ENCODE peak calls at places on chromosomes 16 and 17, in six cellular contexts. One of them, this sample, is unnamed.

GRCh38 chr16:27241658-27242057 is 26.9 kb downstream of the NSMCE1 start:
- DNase-seq in GM12878: no peak
- DNase-seq in HepG2: no peak
- DNase-seq in K562: no peak
- DNase-seq in HCT116: no peak
- DNase-seq in SK-N-SH: no peak
- DNase-seq in this sample: no peak

GRCh38 chr17:79789943-79790804 is 6.7 kb downstream of the CBX8 start:
- DNase-seq in HepG2: no peak
- DNase-seq in SK-N-SH: peak
- DNase-seq in GM12878: no peak
- DNase-seq in K562: peak
- DNase-seq in HCT116: no peak
- DNase-seq in this sample: no peak

GRCh38 chr17:75631353-75631752 is 1.9 kb upstream of the SMIM5 start:
- DNase-seq in SK-N-SH: no peak
- DNase-seq in HepG2: no peak
- DNase-seq in HCT116: no peak
- DNase-seq in GM12878: no peak
- DNase-seq in K562: no peak
- DNase-seq in this sample: no peak

GRCh38 chr17:39716073-39716818 is 14.1 kb downstream of the MIEN1 start:
- DNase-seq in K562: no peak
- DNase-seq in SK-N-SH: no peak
- DNase-seq in HepG2: no peak
- DNase-seq in HCT116: no peak
- DNase-seq in GM12878: no peak
- DNase-seq in this sample: no peak

GRCh38 chr17:71203953-71204352 is 916.9 kb upstream of the SOX9 start:
- DNase-seq in SK-N-SH: no peak
- DNase-seq in GM12878: no peak
- DNase-seq in K562: no peak
- DNase-seq in HepG2: no peak
- DNase-seq in HCT116: no peak
- DNase-seq in this sample: no peak

GRCh38 chr17:2071024-2071385 is 16.1 kb downstream of the HIC1 start:
- DNase-seq in GM12878: no peak
- DNase-seq in K562: no peak
- DNase-seq in HepG2: no peak
- DNase-seq in SK-N-SH: no peak
- DNase-seq in HCT116: no peak
- DNase-seq in this sample: no peak

GRCh38 chr16:27315333-27316037 is 1.7 kb downstream of the IL4R start:
- DNase-seq in HCT116: peak
- DNase-seq in GM12878: no peak
- DNase-seq in K562: peak
- DNase-seq in SK-N-SH: no peak
- DNase-seq in HepG2: peak
- DNase-seq in this sample: no peak

GRCh38 chr16:87678618-87679017 is 76.3 kb downstream of the JPH3 start:
- DNase-seq in HepG2: peak
- DNase-seq in SK-N-SH: no peak
- DNase-seq in GM12878: no peak
- DNase-seq in K562: no peak
- DNase-seq in HCT116: no peak
- DNase-seq in this sample: peak

GRCh38 chr17:20095366-20096080 is 86.4 kb downstream of the SPECC1 start:
- DNase-seq in HepG2: peak
- DNase-seq in K562: peak
- DNase-seq in GM12878: no peak
- DNase-seq in HCT116: peak
- DNase-seq in SK-N-SH: peak
- DNase-seq in this sample: peak

GRCh38 chr17:62725791-62726249 is 82.3 kb downstream of the MARCHF10 start:
- DNase-seq in HepG2: peak
- DNase-seq in HCT116: no peak
- DNase-seq in SK-N-SH: no peak
- DNase-seq in GM12878: no peak
- DNase-seq in K562: no peak
- DNase-seq in this sample: no peak

GRCh38 chr16:53061701-53062159 is 6.9 kb downstream of the CHD9 start:
- DNase-seq in GM12878: peak
- DNase-seq in K562: no peak
- DNase-seq in SK-N-SH: no peak
- DNase-seq in HCT116: no peak
- DNase-seq in HepG2: peak
- DNase-seq in this sample: no peak

GRCh38 chr16:27355610-27356009 is 41.8 kb downstream of the IL4R start:
- DNase-seq in HepG2: peak
- DNase-seq in HCT116: peak
- DNase-seq in K562: peak
- DNase-seq in SK-N-SH: no peak
- DNase-seq in GM12878: no peak
- DNase-seq in this sample: peak

GRCh38 chr16:49092704-49093103 is 188.9 kb downstream of the CBLN1 start:
- DNase-seq in SK-N-SH: no peak
- DNase-seq in HCT116: no peak
- DNase-seq in K562: no peak
- DNase-seq in GM12878: no peak
- DNase-seq in HepG2: no peak
- DNase-seq in this sample: no peak

GRCh38 chr17:3512512-3513171 is 36.8 kb downstream of the ASPA start:
- DNase-seq in SK-N-SH: no peak
- DNase-seq in HepG2: no peak
- DNase-seq in GM12878: no peak
- DNase-seq in HCT116: no peak
- DNase-seq in K562: peak
- DNase-seq in this sample: no peak

GRCh38 chr16:15825750-15826305 is 31.0 kb downstream of the MYH11 start:
- DNase-seq in K562: no peak
- DNase-seq in HepG2: no peak
- DNase-seq in SK-N-SH: no peak
- DNase-seq in HCT116: no peak
- DNase-seq in GM12878: no peak
- DNase-seq in this sample: no peak

GRCh38 chr17:68849673-68850260 is 105.4 kb downstream of the ABCA8 start:
- DNase-seq in K562: no peak
- DNase-seq in HepG2: no peak
- DNase-seq in HCT116: no peak
- DNase-seq in SK-N-SH: no peak
- DNase-seq in GM12878: no peak
- DNase-seq in this sample: no peak

GRCh38 chr16:51553910-51554309 is 402.8 kb upstream of the SALL1 start:
- DNase-seq in HepG2: no peak
- DNase-seq in K562: no peak
- DNase-seq in SK-N-SH: no peak
- DNase-seq in GM12878: no peak
- DNase-seq in HCT116: no peak
- DNase-seq in this sample: no peak

GRCh38 chr16:66824006-66824405 is 6.8 kb downstream of the NAE1 start:
- DNase-seq in SK-N-SH: no peak
- DNase-seq in HepG2: no peak
- DNase-seq in GM12878: no peak
- DNase-seq in HCT116: no peak
- DNase-seq in K562: no peak
- DNase-seq in this sample: no peak

GRCh38 chr17:28999216-28999615 is 6.6 kb downstream of the SEZ6 start:
- DNase-seq in SK-N-SH: no peak
- DNase-seq in HepG2: no peak
- DNase-seq in GM12878: no peak
- DNase-seq in K562: no peak
- DNase-seq in HCT116: no peak
- DNase-seq in this sample: no peak

GRCh38 chr16:52497067-52497816 is 49.7 kb downstream of the TOX3 start:
- DNase-seq in GM12878: no peak
- DNase-seq in HepG2: peak
- DNase-seq in SK-N-SH: peak
- DNase-seq in K562: no peak
- DNase-seq in HCT116: no peak
- DNase-seq in this sample: no peak

GRCh38 chr17:47729486-47729885 is 3.5 kb upstream of the TBX21 start:
- DNase-seq in HepG2: no peak
- DNase-seq in SK-N-SH: no peak
- DNase-seq in K562: no peak
- DNase-seq in HCT116: no peak
- DNase-seq in GM12878: no peak
- DNase-seq in this sample: no peak

DNA sequence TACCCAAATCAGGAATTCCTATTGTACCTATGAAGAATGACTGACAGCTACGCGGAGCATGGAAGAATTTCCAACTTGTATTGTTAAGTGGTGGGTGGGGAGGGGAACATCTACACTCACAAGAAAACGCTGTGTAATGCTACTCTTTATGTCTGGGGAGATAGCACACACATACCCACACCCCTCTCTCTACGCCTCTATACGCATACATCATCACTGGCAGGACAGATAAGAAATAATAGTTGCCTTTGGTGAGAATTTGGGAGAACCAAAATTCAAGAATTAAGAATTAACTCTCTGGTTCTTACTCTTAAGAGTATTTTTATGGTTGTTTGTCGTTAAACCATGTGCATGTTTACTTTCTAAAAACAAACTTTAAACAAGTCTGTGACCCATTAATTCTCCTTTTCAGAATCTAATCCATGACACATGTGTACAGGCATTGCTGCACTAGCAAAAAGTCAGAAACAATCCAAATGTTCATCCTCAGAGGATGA is 33.9 kb downstream of the CREBBP start:
- DNase-seq in K562: peak
- DNase-seq in GM12878: no peak
- DNase-seq in HepG2: no peak
- DNase-seq in HCT116: no peak
- DNase-seq in SK-N-SH: no peak
- DNase-seq in this sample: no peak
- H3K4me3 ChIP-seq in K562: no peak
- H3K4me3 ChIP-seq in GM12878: no peak
- H3K4me3 ChIP-seq in HepG2: no peak
- H3K4me3 ChIP-seq in HCT116: no peak
- H3K4me3 ChIP-seq in SK-N-SH: no peak
- H3K4me3 ChIP-seq in this sample: no peak

DNA sequence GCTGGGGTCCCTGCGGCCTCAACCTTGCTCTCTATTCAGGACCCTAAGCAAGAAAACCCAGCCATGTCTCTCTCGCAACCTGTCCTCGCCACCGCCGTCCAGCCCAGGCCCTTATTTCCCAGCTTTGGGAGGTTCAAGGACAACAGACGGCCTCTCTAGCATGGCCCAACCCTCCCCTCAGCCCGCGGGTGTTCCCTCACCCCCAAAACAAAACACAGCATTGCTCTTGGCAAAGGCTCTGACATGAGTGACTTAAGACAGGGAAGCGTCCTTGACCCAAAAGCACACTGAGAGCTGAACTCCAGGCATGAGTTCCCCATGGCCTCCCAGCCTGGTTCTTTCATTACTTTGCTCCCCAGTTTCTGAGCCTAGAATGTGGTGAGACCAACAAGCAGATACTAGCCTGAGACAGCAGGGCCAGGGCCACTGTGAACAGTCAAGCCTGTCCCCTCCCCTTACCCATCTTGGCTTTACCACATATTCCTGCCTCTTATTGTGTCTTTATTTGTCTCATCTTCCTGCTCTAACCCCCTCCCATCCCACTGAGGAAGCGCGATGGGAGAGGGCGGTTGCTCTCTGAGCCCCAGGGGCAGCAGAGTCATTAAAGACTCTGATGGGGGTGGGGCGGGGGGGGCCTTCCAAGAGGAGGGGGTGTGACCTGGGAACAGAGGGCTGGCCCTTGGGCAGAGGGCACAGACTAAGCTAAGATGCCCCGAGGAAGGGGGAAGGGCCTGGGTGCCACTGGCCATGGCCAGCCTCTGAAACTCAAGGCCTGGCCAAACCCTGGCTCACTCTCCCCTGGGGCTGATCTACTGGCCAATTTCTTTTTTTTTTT is 11.8 kb downstream of the SREBF1 start:
- DNase-seq in K562: peak
- DNase-seq in HepG2: no peak
- DNase-seq in SK-N-SH: no peak
- DNase-seq in HCT116: no peak
- DNase-seq in GM12878: no peak
- DNase-seq in this sample: no peak
- TF ChIP-seq YY1 in K562: no peak
- TF ChIP-seq YY1 in HepG2: no peak
- TF ChIP-seq YY1 in SK-N-SH: no peak
- TF ChIP-seq YY1 in HCT116: no peak
- TF ChIP-seq YY1 in GM12878: no peak
- TF ChIP-seq YY1 in this sample: no peak

GRCh38 chr17:72687941-72688340 is 404.5 kb downstream of the SLC39A11 start:
- DNase-seq in GM12878: no peak
- DNase-seq in K562: no peak
- DNase-seq in HepG2: no peak
- DNase-seq in HCT116: no peak
- DNase-seq in SK-N-SH: no peak
- DNase-seq in this sample: no peak

GRCh38 chr17:72682597-72682996 is 409.9 kb downstream of the SLC39A11 start:
- DNase-seq in HepG2: peak
- DNase-seq in GM12878: no peak
- DNase-seq in HCT116: no peak
- DNase-seq in SK-N-SH: no peak
- DNase-seq in K562: no peak
- DNase-seq in this sample: no peak

GRCh38 chr17:72681844-72682243 is 410.6 kb downstream of the SLC39A11 start:
- DNase-seq in HCT116: peak
- DNase-seq in HepG2: no peak
- DNase-seq in GM12878: no peak
- DNase-seq in SK-N-SH: no peak
- DNase-seq in K562: no peak
- DNase-seq in this sample: no peak

GRCh38 chr17:72684405-72685020 is 408.0 kb downstream of the SLC39A11 start:
- DNase-seq in HepG2: peak
- DNase-seq in HCT116: no peak
- DNase-seq in GM12878: no peak
- DNase-seq in K562: no peak
- DNase-seq in SK-N-SH: no peak
- DNase-seq in this sample: no peak

GRCh38 chr17:72683506-72684404 is 408.7 kb downstream of the SLC39A11 start:
- DNase-seq in HepG2: peak
- DNase-seq in GM12878: no peak
- DNase-seq in K562: no peak
- DNase-seq in HCT116: peak
- DNase-seq in SK-N-SH: no peak
- DNase-seq in this sample: no peak
- H3K4me3 ChIP-seq in HepG2: peak
- H3K4me3 ChIP-seq in GM12878: no peak
- H3K4me3 ChIP-seq in K562: no peak
- H3K4me3 ChIP-seq in HCT116: peak
- H3K4me3 ChIP-seq in SK-N-SH: no peak
- H3K4me3 ChIP-seq in this sample: no peak

GRCh38 chr16:55567382-55567781 is 898 bp downstream of the CAPNS2 start:
- DNase-seq in SK-N-SH: no peak
- DNase-seq in GM12878: no peak
- DNase-seq in HCT116: no peak
- DNase-seq in HepG2: no peak
- DNase-seq in K562: no peak
- DNase-seq in this sample: no peak
- TF ChIP-seq YY1 in SK-N-SH: no peak
- TF ChIP-seq YY1 in GM12878: no peak
- TF ChIP-seq YY1 in HCT116: no peak
- TF ChIP-seq YY1 in HepG2: no peak
- TF ChIP-seq YY1 in K562: no peak
- TF ChIP-seq YY1 in this sample: no peak

This sample was measured in NT2/D1.